ENCODE peak calls at places on chromosomes 3 and 15, in six cellular contexts. S is kidney epithelial cell, O is RPMI7951, I is Calu3, C is fibroblast of pulmonary artery, L is GM19239. K is an unnamed sample.

GRCh38 chr3:144272715-144273114 is 301.1 kb downstream of the DIPK2A start:
- DNase-seq in O (no peak), L (no peak), C (no peak), I (no peak), S (peak), K (no peak)

GRCh38 chr15:99963096-99963825 is 230.0 kb upstream of the LYSMD4 start:
- DNase-seq in I (no peak), C (peak), S (peak), O (peak), L (no peak), K (no peak)

GRCh38 chr15:80367094-80367493 is 37.1 kb upstream of the ARNT2 start:
- DNase-seq in L (no peak), O (peak), S (no peak), C (peak), I (peak), K (peak)

GRCh38 chr3:151976211-151977050 is 103.0 kb downstream of the SUCNR1 start:
- DNase-seq in L (no peak), O (peak), I (peak), C (peak), S (peak), K (peak)

GRCh38 chr3:57512174-57512573 is 32.0 kb downstream of the DNAH12 start:
- DNase-seq in L (no peak), S (no peak), O (peak), C (peak), I (no peak), K (no peak)

GRCh38 chr15:51255533-51255932 is 82.9 kb downstream of the CYP19A1 start:
- DNase-seq in L (no peak), I (no peak), O (no peak), C (no peak), S (no peak), K (no peak)

GRCh38 chr3:166445865-166446264 is 608.6 kb upstream of the BCHE start:
- DNase-seq in S (no peak), C (no peak), O (no peak), I (no peak), L (no peak), K (no peak)

GRCh38 chr3:127975153-127975552 is 60.1 kb downstream of the KBTBD12 start:
- DNase-seq in L (no peak), S (no peak), C (no peak), I (no peak), O (no peak), K (no peak)

GRCh38 chr3:183545688-183546087 is 9.8 kb downstream of the KLHL6 start:
- DNase-seq in C (no peak), S (no peak), O (no peak), L (no peak), I (no peak), K (no peak)

GRCh38 chr15:94079968-94080367 is 151.4 kb upstream of the MCTP2 start:
- DNase-seq in C (no peak), S (no peak), I (no peak), L (no peak), O (no peak), K (no peak)

GRCh38 chr3:140859592-140860336 is 81.9 kb upstream of the SLC25A36 start:
- DNase-seq in I (no peak), O (peak), L (no peak), S (peak), C (no peak), K (no peak)

K was measured in HT-29.